ENCODE peak calls at places on chromosome 10, in eight cellular contexts. K is OCI-LY7; Y is naive thymus-derived CD4-positive, alpha-beta T cell; L is cardiac fibroblast; I is AG08396; X is gastrocnemius medialis; Z is brain microvascular endothelial cell; T is cardiac muscle cell. S is an unnamed sample.

GRCh38 chr10:74976565-74976964 is 134.9 kb upstream of the SAMD8 start:
- DNase-seq in Z (no peak), Y (no peak), L (no peak), K (peak), I (no peak), T (no peak), X (no peak), S (no peak)

GRCh38 chr10:112227331-112227961 is 43.9 kb upstream of the GPAM start:
- DNase-seq in L (peak), K (no peak), I (no peak), X (no peak), T (no peak), Z (no peak), Y (no peak), S (no peak)

GRCh38 chr10:86113983-86114382 is 252.6 kb downstream of the GRID1 start:
- DNase-seq in T (no peak), L (no peak), Y (no peak), X (no peak), K (no peak), I (no peak), Z (no peak), S (no peak)

GRCh38 chr10:131519723-131520122 is 208.2 kb upstream of the TCERG1L start:
- DNase-seq in X (no peak), K (no peak), L (no peak), Y (no peak), I (no peak), Z (no peak), T (no peak), S (no peak)

GRCh38 chr10:106502651-106503050 is 661.9 kb downstream of the SORCS1 start:
- DNase-seq in T (no peak), X (no peak), K (no peak), L (no peak), I (no peak), Z (no peak), Y (no peak), S (no peak)

GRCh38 chr10:1152386-1153252 is 96.4 kb downstream of the WDR37 start:
- DNase-seq in T (no peak), X (no peak), Y (no peak), K (no peak), L (no peak), I (no peak), Z (no peak), S (no peak)

GRCh38 chr10:79149662-79150443 is 81.1 kb downstream of the ZMIZ1 start:
- DNase-seq in K (peak), I (peak), Z (peak), X (peak), Y (peak), L (peak), T (no peak), S (no peak)

GRCh38 chr10:7666253-7667023 is at the start of gene ITIH5:
- DNase-seq in K (no peak), Z (no peak), Y (no peak), T (peak), I (no peak), L (no peak), X (no peak), S (no peak)

GRCh38 chr10:10892290-10892875 is 125.3 kb upstream of the CELF2 start:
- DNase-seq in I (no peak), X (peak), T (no peak), Y (no peak), K (no peak), Z (no peak), L (no peak), S (no peak)

GRCh38 chr10:30491204-30491603 is 57.2 kb downstream of the MAP3K8 start:
- DNase-seq in X (no peak), K (no peak), T (no peak), L (peak), Y (no peak), Z (no peak), I (no peak), S (no peak)

GRCh38 chr10:78362406-78363022 is 328.9 kb downstream of the RPS24 start:
- DNase-seq in L (peak), X (peak), K (no peak), I (no peak), T (peak), Y (no peak), Z (peak), S (no peak)

GRCh38 chr10:19819419-19820033 is 3.3 kb downstream of the PLXDC2 start:
- DNase-seq in X (peak), K (peak), I (peak), T (peak), L (peak), Y (no peak), Z (peak), S (no peak)

GRCh38 chr10:129962558-129963075 is 1.5 kb downstream of the EBF3 start:
- DNase-seq in Z (no peak), I (no peak), X (no peak), K (no peak), T (peak), L (no peak), Y (no peak), S (no peak)

GRCh38 chr10:562142-562541 is 127.3 kb downstream of the DIP2C start:
- DNase-seq in Z (no peak), K (no peak), X (no peak), T (no peak), L (no peak), Y (no peak), I (no peak), S (no peak)

GRCh38 chr10:121851791-121852190 is 76.0 kb downstream of the ATE1 start:
- DNase-seq in Z (no peak), X (no peak), T (no peak), L (no peak), K (no peak), I (no peak), Y (no peak), S (peak)

GRCh38 chr10:128087884-128088695 is 38.1 kb downstream of the MKI67 start:
- DNase-seq in Z (no peak), T (no peak), Y (no peak), K (peak), L (no peak), I (no peak), X (no peak), S (no peak)

GRCh38 chr10:26914898-26915297 is 54.1 kb upstream of the ABI1 start:
- DNase-seq in Z (no peak), T (no peak), L (no peak), X (no peak), K (no peak), Y (no peak), I (no peak), S (no peak)

GRCh38 chr10:50635286-50635685 is 11.5 kb upstream of the SGMS1 start:
- DNase-seq in K (no peak), Z (peak), X (no peak), L (peak), T (no peak), Y (no peak), I (peak), S (no peak)

GRCh38 chr10:101222247-101222531 is 7.1 kb downstream of the LBX1 start:
- DNase-seq in T (no peak), Y (no peak), X (no peak), K (no peak), I (no peak), L (no peak), Z (no peak), S (no peak)

GRCh38 chr10:77049896-77050295 is 587.7 kb downstream of the KCNMA1 start:
- DNase-seq in T (no peak), I (no peak), Z (peak), Y (no peak), K (no peak), L (peak), X (no peak), S (no peak)

GRCh38 chr10:4740471-4740870 is 85.5 kb upstream of the AKR1E2 start:
- DNase-seq in K (no peak), T (peak), Z (no peak), L (no peak), I (no peak), Y (no peak), X (no peak), S (no peak)

GRCh38 chr10:88994034-88994433 is 3.4 kb downstream of the FAS start:
- DNase-seq in Y (no peak), Z (no peak), X (no peak), K (no peak), T (no peak), I (peak), L (peak), S (no peak)

GRCh38 chr10:67663449-67664087 is 32.4 kb downstream of the CTNNA3 start:
- DNase-seq in K (no peak), X (peak), Z (no peak), I (no peak), Y (no peak), T (no peak), L (no peak), S (no peak)

GRCh38 chr10:80167471-80167870 is 34.9 kb downstream of the PLAC9 start:
- DNase-seq in Y (no peak), K (no peak), X (no peak), Z (no peak), L (no peak), T (no peak), I (no peak), S (no peak)

S was measured in NCI-H774.